ENCODE peak calls at places on chromosome 4, in seven cellular contexts. One of them, this sample, is unnamed.
A peak's percentile ranks its signal among the peaks of the same experiment; 100 is the strongest.

GRCh38 chr4:145734051-145734450 is 54.1 kb downstream of the C4orf51 start:
- DNase-seq in lower lobe of right lung: no peak
- DNase-seq in anterior cingulate cortex: no peak
- DNase-seq in heart right ventricle: no peak
- DNase-seq in BJ: no peak
- DNase-seq in IMR-90: no peak
- DNase-seq in stimulated activated CD4-positive, alpha-beta T cell treated with anti-CD3 and anti-CD28 coated beads, Interleukin-4, amount 100 ng/mL, for 4 hours: no peak
- DNase-seq in this sample: no peak

GRCh38 chr4:140841186-140841585 is 85.0 kb upstream of the TBC1D9 start:
- DNase-seq in IMR-90: no peak
- DNase-seq in heart right ventricle: no peak
- DNase-seq in anterior cingulate cortex: no peak
- DNase-seq in BJ: no peak
- DNase-seq in stimulated activated CD4-positive, alpha-beta T cell treated with anti-CD3 and anti-CD28 coated beads, Interleukin-4, amount 100 ng/mL, for 4 hours: no peak
- DNase-seq in lower lobe of right lung: no peak
- DNase-seq in this sample: no peak

GRCh38 chr4:140092094-140092820 is 61.7 kb downstream of the MAML3 start:
- DNase-seq in IMR-90: no peak
- DNase-seq in stimulated activated CD4-positive, alpha-beta T cell treated with anti-CD3 and anti-CD28 coated beads, Interleukin-4, amount 100 ng/mL, for 4 hours: no peak
- DNase-seq in BJ: no peak
- DNase-seq in anterior cingulate cortex: no peak
- DNase-seq in heart right ventricle: peak; percentile 45
- DNase-seq in lower lobe of right lung: peak; percentile 54
- DNase-seq in this sample: no peak

GRCh38 chr4:74934822-74935326 is 2.0 kb downstream of the PARM1 start:
- DNase-seq in IMR-90: no peak
- DNase-seq in anterior cingulate cortex: no peak
- DNase-seq in heart right ventricle: no peak
- DNase-seq in lower lobe of right lung: no peak
- DNase-seq in stimulated activated CD4-positive, alpha-beta T cell treated with anti-CD3 and anti-CD28 coated beads, Interleukin-4, amount 100 ng/mL, for 4 hours: no peak
- DNase-seq in BJ: no peak
- DNase-seq in this sample: no peak

GRCh38 chr4:102758241-102758871 is 2.4 kb downstream of the MANBA start:
- DNase-seq in BJ: no peak
- DNase-seq in anterior cingulate cortex: no peak
- DNase-seq in heart right ventricle: no peak
- DNase-seq in IMR-90: no peak
- DNase-seq in lower lobe of right lung: no peak
- DNase-seq in stimulated activated CD4-positive, alpha-beta T cell treated with anti-CD3 and anti-CD28 coated beads, Interleukin-4, amount 100 ng/mL, for 4 hours: no peak
- DNase-seq in this sample: no peak

GRCh38 chr4:13539047-13539720 is 5.1 kb downstream of the NKX3-2 start:
- DNase-seq in stimulated activated CD4-positive, alpha-beta T cell treated with anti-CD3 and anti-CD28 coated beads, Interleukin-4, amount 100 ng/mL, for 4 hours: no peak
- DNase-seq in heart right ventricle: no peak
- DNase-seq in lower lobe of right lung: no peak
- DNase-seq in anterior cingulate cortex: no peak
- DNase-seq in IMR-90: no peak
- DNase-seq in BJ: no peak
- DNase-seq in this sample: no peak

GRCh38 chr4:139786494-139787354 is 121.1 kb downstream of the MGST2 start:
- DNase-seq in anterior cingulate cortex: no peak
- DNase-seq in BJ: no peak
- DNase-seq in lower lobe of right lung: no peak
- DNase-seq in heart right ventricle: no peak
- DNase-seq in stimulated activated CD4-positive, alpha-beta T cell treated with anti-CD3 and anti-CD28 coated beads, Interleukin-4, amount 100 ng/mL, for 4 hours: no peak
- DNase-seq in IMR-90: no peak
- DNase-seq in this sample: no peak

GRCh38 chr4:86653237-86653865 is 59.2 kb downstream of the PTPN13 start:
- DNase-seq in anterior cingulate cortex: no peak
- DNase-seq in lower lobe of right lung: no peak
- DNase-seq in stimulated activated CD4-positive, alpha-beta T cell treated with anti-CD3 and anti-CD28 coated beads, Interleukin-4, amount 100 ng/mL, for 4 hours: no peak
- DNase-seq in BJ: no peak
- DNase-seq in IMR-90: no peak
- DNase-seq in heart right ventricle: no peak
- DNase-seq in this sample: no peak